ENCODE peak calls at places on chromosomes 5 and 9, in five cellular contexts. L, X, Z, V and D are unnamed samples.
A peak's percentile ranks its signal among the peaks of the same experiment; 100 is the strongest.

GRCh38 chr5:145925353-145925752 is 11.0 kb upstream of the SH3RF2 start:
- DNase-seq in L (no peak), X (no peak), Z (no peak), V (no peak), D (no peak)

GRCh38 chr5:121748690-121749089 is 103.0 kb upstream of the FTMT start:
- DNase-seq in L (no peak), X (no peak), Z (no peak), V (no peak), D (no peak)

GRCh38 chr5:96649938-96650540 is 12.1 kb upstream of the CAST start:
- DNase-seq in L (no peak), X (no peak), Z (no peak), V (no peak), D (no peak)

GRCh38 chr5:115191439-115192031 is 21.8 kb upstream of the TRIM36 start:
- DNase-seq in L (no peak), X (no peak), Z (no peak), V (no peak), D (no peak)

GRCh38 chr5:123628860-123629544 is 117.0 kb downstream of the CSNK1G3 start:
- DNase-seq in L (no peak), X (no peak), Z (no peak), V (no peak), D (no peak)

GRCh38 chr9:98805506-98806272 is 1.8 kb upstream of the GALNT12 start:
- DNase-seq in L (no peak), X (peak; percentile 66), Z (no peak), V (no peak), D (no peak)

GRCh38 chr5:152274206-152274605 is 130.9 kb downstream of the NMUR2 start:
- DNase-seq in L (no peak), X (no peak), Z (no peak), V (no peak), D (no peak)

GRCh38 chr9:107721705-107722245 is 232.2 kb upstream of the KLF4 start:
- DNase-seq in L (no peak), X (no peak), Z (no peak), V (no peak), D (peak; percentile 52)

GRCh38 chr5:61132559-61132958 is 29.7 kb downstream of the SMIM15 start:
- DNase-seq in L (no peak), X (no peak), Z (no peak), V (no peak), D (no peak)

GRCh38 chr5:3343911-3344310 is 251.7 kb upstream of the IRX1 start:
- DNase-seq in L (no peak), X (no peak), Z (no peak), V (no peak), D (peak; percentile 36)

GRCh38 chr9:120369608-120370220 is 210.3 kb downstream of the CDK5RAP2 start:
- DNase-seq in L (no peak), X (no peak), Z (no peak), V (no peak), D (no peak)

GRCh38 chr5:155943516-155944407 is 383.2 kb upstream of the SGCD start:
- DNase-seq in L (peak; percentile 53), X (no peak), Z (no peak), V (peak; percentile 44), D (no peak)

GRCh38 chr9:13281356-13282016 is 2.0 kb upstream of the MPDZ start:
- DNase-seq in L (no peak), X (no peak), Z (no peak), V (no peak), D (no peak)

GRCh38 chr5:100828756-100829342 is 74.2 kb downstream of the ST8SIA4 start:
- DNase-seq in L (no peak), X (no peak), Z (no peak), V (no peak), D (no peak)

GRCh38 chr5:147538232-147538631 is 28.4 kb upstream of the DPYSL3 start:
- DNase-seq in L (no peak), X (no peak), Z (no peak), V (no peak), D (no peak)

GRCh38 chr5:181204561-181205401 is at the start of gene TRIM7:
- DNase-seq in L (no peak), X (no peak), Z (no peak), V (no peak), D (peak; percentile 94)

GRCh38 chr5:129172561-129172960 is 78.0 kb downstream of the ISOC1 start:
- DNase-seq in L (no peak), X (no peak), Z (no peak), V (no peak), D (no peak)

GRCh38 chr9:134434896-134435506 is 108.7 kb downstream of the RXRA start:
- DNase-seq in L (no peak), X (peak; percentile 94), Z (no peak), V (peak; percentile 97), D (peak; percentile 97)

GRCh38 chr9:20321683-20322082 is 300.6 kb downstream of the MLLT3 start:
- DNase-seq in L (no peak), X (no peak), Z (peak; percentile 15), V (no peak), D (no peak)

GRCh38 chr5:76664065-76664464 is 40.9 kb upstream of the F2RL2 start:
- DNase-seq in L (no peak), X (no peak), Z (no peak), V (no peak), D (no peak)

GRCh38 chr5:20514145-20514544 is 526.1 kb upstream of the CDH18 start:
- DNase-seq in L (no peak), X (no peak), Z (no peak), V (no peak), D (no peak)

GRCh38 chr9:92328225-92328624 is 2.5 kb downstream of the CENPP start:
- DNase-seq in L (no peak), X (no peak), Z (no peak), V (no peak), D (no peak)

GRCh38 chr5:142246263-142246662 is 78.6 kb downstream of the SPRY4 start:
- DNase-seq in L (no peak), X (peak; percentile 81), Z (no peak), V (peak; percentile 26), D (no peak)

GRCh38 chr5:156699147-156699546 is 150.9 kb upstream of the PPP1R2B start:
- DNase-seq in L (no peak), X (no peak), Z (no peak), V (no peak), D (no peak)